ENCODE peak calls at places on chromosomes 12 and 14, in five cellular contexts. J is K562, P is HCT116, C is upper lobe of left lung, U is transverse colon. E is an unnamed sample.

GRCh38 chr14:104195361-104195760 is 57.0 kb downstream of the KIF26A start:
- DNase-seq in J (no peak), P (no peak), C (no peak), U (no peak), E (no peak)

GRCh38 chr14:44149597-44149996 is 357.5 kb downstream of the FSCB start:
- DNase-seq in J (no peak), P (peak; percentile 43), C (no peak), U (no peak), E (no peak)

GRCh38 chr12:95204141-95204866 is 13.0 kb downstream of the FGD6 start:
- DNase-seq in J (peak; percentile 80), P (peak; percentile 96), C (peak; percentile 71), U (peak; percentile 55), E (peak; percentile 12)

GRCh38 chr12:129971721-129972120 is 67.9 kb upstream of the TMEM132D start:
- DNase-seq in J (no peak), P (no peak), C (no peak), U (no peak), E (no peak)

GRCh38 chr14:92589213-92589852 is 75.8 kb downstream of the RIN3 start:
- DNase-seq in J (no peak), P (no peak), C (no peak), U (no peak), E (peak; percentile 22)

GRCh38 chr12:113873741-113874140 is 92.4 kb downstream of the RBM19 start:
- DNase-seq in J (no peak), P (no peak), C (no peak), U (no peak), E (no peak)

GRCh38 chr12:102526701-102527100 is 46.3 kb upstream of the IGF1 start:
- DNase-seq in J (no peak), P (no peak), C (no peak), U (no peak), E (no peak)

GRCh38 chr12:57810450-57810849 is 8.1 kb downstream of the AVIL start:
- DNase-seq in J (no peak), P (peak; percentile 34), C (no peak), U (no peak), E (no peak)

GRCh38 chr12:115440438-115440837 is 756.5 kb upstream of the TBX3 start:
- DNase-seq in J (peak; percentile 16), P (no peak), C (peak; percentile 37), U (no peak), E (no peak)

GRCh38 chr14:35378638-35379568 is 25.6 kb downstream of the NFKBIA start:
- DNase-seq in J (no peak), P (no peak), C (no peak), U (peak; percentile 67), E (no peak)

GRCh38 chr14:95195031-95195430 is 37.7 kb upstream of the DICER1 start:
- DNase-seq in J (no peak), P (no peak), C (no peak), U (no peak), E (no peak)

GRCh38 chr14:21846227-21846885 is 172.7 kb upstream of the OR4E1 start:
- DNase-seq in J (peak; percentile 19), P (no peak), C (peak; percentile 34), U (peak; percentile 49), E (no peak)

GRCh38 chr12:636632-637031 is 26.6 kb downstream of the NINJ2 start:
- DNase-seq in J (no peak), P (no peak), C (no peak), U (no peak), E (no peak)

GRCh38 chr14:85243306-85243705 is 286.6 kb upstream of the FLRT2 start:
- DNase-seq in J (no peak), P (no peak), C (no peak), U (no peak), E (no peak)

GRCh38 chr14:72513994-72514659 is 379.8 kb downstream of the DPF3 start:
- DNase-seq in J (peak; percentile 19), P (peak; percentile 10), C (no peak), U (no peak), E (no peak)

GRCh38 chr14:97838986-97839385 is 1041.8 kb downstream of the VRK1 start:
- DNase-seq in J (no peak), P (no peak), C (no peak), U (no peak), E (no peak)

GRCh38 chr14:89336338-89336737 is 80.7 kb downstream of the FOXN3 start:
- DNase-seq in J (no peak), P (no peak), C (no peak), U (no peak), E (no peak)

DNA sequence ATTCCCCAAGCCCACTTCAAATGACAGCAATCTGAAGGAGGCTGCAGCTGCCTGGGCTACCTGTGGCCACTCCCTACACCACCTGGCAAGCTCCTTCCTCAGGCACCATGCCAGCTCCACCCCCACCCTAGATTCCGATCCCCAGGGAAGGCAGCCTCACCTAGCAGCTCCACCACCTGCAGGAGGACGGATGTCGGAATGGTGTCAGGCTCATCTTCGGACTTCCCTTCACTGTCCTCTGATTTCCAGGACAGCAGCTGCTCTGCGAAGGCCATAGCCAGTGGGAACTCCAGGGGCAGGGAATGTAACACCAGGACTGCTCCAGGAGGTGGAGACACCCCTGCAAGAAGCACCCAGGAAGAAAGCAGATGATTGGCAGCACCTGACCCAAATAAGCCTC is 65.3 kb downstream of the TRAFD1 start:
- DNase-seq in J (no peak), P (no peak), C (peak; percentile 44), U (peak; percentile 77), E (peak; percentile 54)
- H3K27ac ChIP-seq in J (no peak overlapping the region), P (no peak overlapping the region), C (no peak overlapping the region), U (no peak overlapping the region), E (peak overlapping the region; percentile 21)

GRCh38 chr12:1994429-1995143 is 9.7 kb downstream of the DCP1B start:
- DNase-seq in J (no peak), P (no peak), C (no peak), U (no peak), E (no peak)

GRCh38 chr12:1992732-1993131 is 11.5 kb downstream of the DCP1B start:
- DNase-seq in J (no peak), P (no peak), C (no peak), U (no peak), E (no peak)

GRCh38 chr12:1995205-1995896 is 8.9 kb downstream of the DCP1B start:
- DNase-seq in J (no peak), P (no peak), C (no peak), U (no peak), E (no peak)

GRCh38 chr12:1993871-1994371 is 10.3 kb downstream of the DCP1B start:
- DNase-seq in J (no peak), P (no peak), C (peak; percentile 26), U (peak; percentile 60), E (no peak)

DNA sequence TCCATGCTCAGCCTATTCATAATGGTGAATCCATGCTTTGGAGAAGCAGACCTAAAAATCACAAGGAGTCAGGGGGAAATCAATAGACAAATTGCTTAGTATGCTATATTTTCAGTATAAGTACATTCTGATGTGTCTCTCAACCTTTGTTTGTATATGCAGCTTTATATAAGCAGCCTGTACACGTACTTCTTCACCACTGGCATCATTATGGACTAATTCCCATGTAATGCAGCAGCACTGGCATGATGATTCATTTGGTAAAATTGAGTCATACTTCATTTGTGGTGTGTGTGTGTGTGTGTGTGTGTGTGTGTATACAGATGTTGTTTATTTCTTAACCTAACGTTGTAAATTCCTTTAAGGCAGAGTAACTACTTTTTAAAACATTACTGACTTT is 10.9 kb downstream of the DCP1B start:
- DNase-seq in J (no peak), P (peak; percentile 64), C (no peak), U (no peak), E (no peak)
- TF ChIP-seq POLR2AphosphoS5 in J (no peak), P (peak; percentile 60), C (no peak), U (no peak), E (no peak)

GRCh38 chr12:52291267-52291935 is at the start of gene KRT81:
- DNase-seq in J (no peak), P (no peak), C (no peak), U (no peak), E (no peak)

GRCh38 chr12:52285172-52285745 is 6.1 kb downstream of the KRT81 start:
- DNase-seq in J (no peak), P (no peak), C (no peak), U (no peak), E (no peak)

GRCh38 chr12:52280796-52281560 is 6.5 kb downstream of the KRT86 start:
- DNase-seq in J (no peak), P (peak; percentile 90), C (peak; percentile 65), U (peak; percentile 39), E (peak; percentile 58)

GRCh38 chr12:52284562-52285171 is 6.7 kb downstream of the KRT81 start:
- DNase-seq in J (no peak), P (no peak), C (no peak), U (no peak), E (no peak)

DNA sequence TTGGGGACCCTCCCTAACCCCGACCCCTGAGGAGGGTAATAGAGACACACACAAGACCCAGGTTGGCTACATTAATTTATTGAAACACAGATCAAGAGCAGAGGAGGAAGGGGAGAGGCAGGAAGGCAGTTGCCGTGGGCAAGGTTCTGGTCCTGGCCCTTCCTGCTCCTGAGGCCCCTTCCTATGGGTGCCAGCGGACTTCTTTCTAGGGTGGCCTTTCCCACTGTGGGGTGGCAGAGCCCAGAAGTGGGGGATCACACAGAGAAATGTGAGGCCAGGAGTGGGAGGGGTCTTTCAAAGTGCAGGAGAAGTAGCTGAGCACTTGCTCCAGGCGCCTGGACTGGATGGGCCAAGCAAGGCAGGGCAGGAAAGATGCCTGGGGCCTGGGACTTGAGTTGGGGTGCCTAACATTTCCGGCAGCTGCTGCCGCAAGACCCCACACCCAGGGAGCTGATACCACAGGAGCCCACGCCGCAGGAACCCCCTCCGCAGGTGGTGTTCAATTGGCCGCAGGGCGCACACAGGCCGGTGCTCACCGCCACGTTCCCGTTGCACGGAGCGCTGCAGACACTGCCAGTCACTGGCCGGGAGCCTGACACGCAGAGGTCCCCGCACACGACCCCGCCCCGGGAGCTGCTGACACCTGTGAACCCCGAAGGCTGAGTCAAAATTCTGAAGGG is 5.3 kb downstream of the KRT81 start:
- DNase-seq in J (no peak), P (no peak), C (no peak), U (no peak), E (no peak)
- TF ChIP-seq CTCF in J (no peak), P (no peak), C (no peak), U (no peak), E (no peak)

GRCh38 chr12:6285532-6286306 is 24.8 kb upstream of the PLEKHG6 start:
- DNase-seq in J (no peak), P (no peak), C (no peak), U (no peak), E (no peak)

GRCh38 chr12:6288235-6288634 is 22.2 kb upstream of the PLEKHG6 start:
- DNase-seq in J (no peak), P (no peak), C (no peak), U (no peak), E (no peak)

GRCh38 chr12:6284273-6284672 is 26.2 kb upstream of the PLEKHG6 start:
- DNase-seq in J (no peak), P (no peak), C (no peak), U (no peak), E (no peak)

GRCh38 chr12:6282453-6282840 is 28.0 kb upstream of the PLEKHG6 start:
- DNase-seq in J (no peak), P (no peak), C (no peak), U (no peak), E (no peak)

DNA sequence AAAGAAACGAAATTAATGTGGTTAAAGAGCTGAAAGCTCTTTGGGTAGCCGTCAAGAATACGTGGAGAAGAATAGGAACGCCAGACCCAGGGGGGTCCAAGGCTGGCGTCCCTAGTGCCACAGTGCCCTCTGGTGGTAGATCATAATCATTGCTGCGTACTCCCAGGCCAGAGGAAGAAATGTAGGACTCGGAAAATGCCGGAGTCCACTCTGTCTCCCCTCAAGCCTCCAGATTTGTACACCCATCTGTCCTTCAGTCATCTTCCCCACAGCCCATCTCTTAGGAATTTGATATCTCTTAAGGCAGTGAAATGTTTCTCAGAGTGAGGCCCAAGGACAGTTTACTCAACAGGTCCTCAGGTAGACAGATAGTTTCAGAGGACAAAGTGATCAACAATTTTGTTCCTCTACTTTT is 25.4 kb upstream of the PLEKHG6 start:
- DNase-seq in J (peak; percentile 76), P (no peak), C (peak; percentile 72), U (peak; percentile 71), E (peak; percentile 58)
- H3K27ac ChIP-seq in J (no peak overlapping the region), P (no peak overlapping the region), C (no peak overlapping the region), U (no peak overlapping the region), E (no peak overlapping the region)